ENCODE peak calls at places on chromosomes 16 and 17, in four cellular contexts. E is suprapubic skin, T is tibial artery, F is cardiac muscle cell. Q is an unnamed sample.

GRCh38 chr16:82954224-82954929 is 327.6 kb downstream of the CDH13 start:
- DNase-seq in T (no peak), F (no peak), E (no peak), Q (no peak)

GRCh38 chr17:80861892-80862291 is 129.7 kb upstream of the CHMP6 start:
- DNase-seq in F (peak), E (no peak), T (no peak), Q (no peak)

GRCh38 chr17:54968954-54969400 is 412 bp downstream of the STXBP4 start:
- DNase-seq in F (peak), E (no peak), T (peak), Q (no peak)

GRCh38 chr17:16900288-16900882 is 71.5 kb downstream of the TNFRSF13B start:
- DNase-seq in F (no peak), E (no peak), T (no peak), Q (no peak)

GRCh38 chr17:21511368-21512195 is 135.4 kb downstream of the KCNJ12 start:
- DNase-seq in F (peak), T (peak), E (peak), Q (no peak)

GRCh38 chr16:85181091-85181738 is 68.9 kb upstream of the CIBAR2 start:
- DNase-seq in T (no peak), E (no peak), F (peak), Q (no peak)

GRCh38 chr16:69286941-69287713 is 24.0 kb upstream of the VPS4A start:
- DNase-seq in F (peak), T (peak), E (no peak), Q (peak)

GRCh38 chr17:39632153-39632941 is 4.6 kb upstream of the STARD3 start:
- DNase-seq in E (no peak), F (no peak), T (no peak), Q (no peak)

GRCh38 chr17:12990041-12990808 is 27.6 kb downstream of the ELAC2 start:
- DNase-seq in F (no peak), E (no peak), T (no peak), Q (peak)

GRCh38 chr16:70577256-70577698 is 53.7 kb downstream of the SF3B3 start:
- DNase-seq in E (peak), T (peak), F (no peak), Q (no peak)

GRCh38 chr16:6481894-6482293 is 850.8 kb upstream of the RBFOX1 start:
- DNase-seq in F (no peak), E (no peak), T (no peak), Q (peak)

GRCh38 chr17:29726721-29727252 is 104.1 kb upstream of the CORO6 start:
- DNase-seq in F (no peak), T (no peak), E (no peak), Q (no peak)

GRCh38 chr16:67917140-67917851 is 14.4 kb downstream of the CTRL start:
- DNase-seq in E (no peak), T (no peak), F (no peak), Q (no peak)

GRCh38 chr16:85473909-85474640 is 139.0 kb upstream of the GSE1 start:
- DNase-seq in E (no peak), F (no peak), T (no peak), Q (no peak)

GRCh38 chr16:57106767-57107166 is 14.4 kb downstream of the CPNE2 start:
- DNase-seq in F (no peak), E (no peak), T (no peak), Q (no peak)

GRCh38 chr16:69691980-69692911 is 34.1 kb downstream of the NQO1 start:
- DNase-seq in F (no peak), E (no peak), T (no peak), Q (no peak)

GRCh38 chr17:18248300-18248731 is 10.2 kb downstream of the FLII start:
- DNase-seq in F (peak), T (peak), E (no peak), Q (no peak)

GRCh38 chr16:12406840-12407690 is 396.6 kb downstream of the CPPED1 start:
- DNase-seq in T (no peak), E (no peak), F (no peak), Q (no peak)

GRCh38 chr16:652454-653021 is 3.4 kb downstream of the WDR90 start:
- DNase-seq in T (no peak), F (no peak), E (no peak), Q (no peak)

GRCh38 chr16:30372037-30372712 is 1.9 kb upstream of the TBC1D10B start:
- DNase-seq in E (no peak), T (no peak), F (peak), Q (no peak)

GRCh38 chr17:42163113-42163512 is 8.3 kb upstream of the RAB5C start:
- DNase-seq in F (no peak), T (no peak), E (no peak), Q (no peak)

GRCh38 chr17:7235693-7236665 is 1.7 kb upstream of the DVL2 start:
- DNase-seq in F (no peak), E (no peak), T (no peak), Q (no peak)

GRCh38 chr16:616771-617586 is 13.8 kb upstream of the WFIKKN1 start:
- DNase-seq in T (no peak), F (no peak), E (no peak), Q (peak)

GRCh38 chr17:48799069-48799710 is 17.8 kb downstream of the TTLL6 start:
- DNase-seq in F (no peak), T (no peak), E (peak), Q (no peak)

GRCh38 chr16:17313085-17313611 is 157.6 kb downstream of the XYLT1 start:
- DNase-seq in F (no peak), E (no peak), T (peak), Q (no peak)

GRCh38 chr16:30649725-30650368 is 913 bp upstream of the PRR14 start:
- DNase-seq in T (peak), F (no peak), E (peak), Q (no peak)

GRCh38 chr17:8345951-8346665 is 6.5 kb downstream of the ODF4 start:
- DNase-seq in T (no peak), E (no peak), F (no peak), Q (peak)

DNA sequence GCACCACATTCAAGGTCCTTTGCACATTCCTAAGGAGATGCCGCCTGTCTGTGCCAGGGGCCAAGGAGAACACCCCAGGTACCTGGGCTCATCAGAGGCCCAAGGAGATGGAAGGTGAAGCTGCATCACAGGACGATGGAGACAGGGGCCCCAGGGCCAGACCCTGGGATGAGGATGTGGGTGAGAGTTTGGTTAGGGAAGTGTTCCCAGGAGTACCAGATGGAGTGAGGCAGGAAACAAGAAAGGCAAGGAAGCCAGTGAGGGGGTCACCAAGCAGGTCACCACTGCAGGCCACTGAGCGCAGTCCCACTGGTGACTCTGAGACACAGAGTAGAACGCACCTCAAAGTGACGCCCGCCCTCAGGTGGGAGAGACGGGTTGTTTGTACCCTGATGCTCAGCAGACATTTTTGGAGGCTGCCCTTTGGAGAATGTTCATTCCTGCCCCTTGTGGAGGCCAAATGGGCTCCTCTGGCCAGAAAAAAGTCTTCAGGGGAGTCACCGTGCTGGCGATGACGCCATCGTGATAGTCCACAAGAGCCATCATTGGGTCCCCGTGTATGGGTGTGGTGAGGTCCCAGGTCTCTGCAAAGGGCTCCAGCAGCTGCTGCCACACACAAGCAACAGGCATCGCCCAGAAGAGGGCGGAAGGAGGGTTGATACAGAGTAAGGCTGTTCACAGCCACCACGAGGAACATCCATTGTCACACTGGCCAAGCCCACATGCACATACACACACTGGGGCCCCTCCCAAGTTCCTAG is 57.5 kb downstream of the BEAN1 start:
- DNase-seq in F (no peak), T (no peak), E (peak), Q (no peak)
- TF ChIP-seq CTCF in F (no peak), T (no peak), E (no peak), Q (no peak)

GRCh38 chr17:77480509-77481215 is 339.9 kb downstream of the SEC14L1 start:
- DNase-seq in T (no peak), E (peak), F (no peak), Q (no peak)
- H3K4me3 ChIP-seq in T (no peak), E (no peak), F (no peak), Q (no peak)

GRCh38 chr17:74446551-74447500 is 14.9 kb downstream of the GPRC5C start:
- DNase-seq in E (no peak), T (peak), F (no peak), Q (no peak)
- TF ChIP-seq CTCF in E (no peak), T (peak), F (no peak), Q (no peak)

GRCh38 chr17:73091410-73091769 is 1.1 kb downstream of the SLC39A11 start:
- DNase-seq in T (no peak), E (no peak), F (no peak), Q (no peak)
- H3K4me3 ChIP-seq in T (peak), E (peak), F (no peak), Q (peak)

GRCh38 chr16:22070361-22071351 is 21.7 kb upstream of the VWA3A start:
- DNase-seq in T (peak), F (no peak), E (no peak), Q (peak)

GRCh38 chr16:22063888-22064467 is 28.4 kb upstream of the VWA3A start:
- DNase-seq in F (no peak), T (no peak), E (no peak), Q (no peak)

DNA sequence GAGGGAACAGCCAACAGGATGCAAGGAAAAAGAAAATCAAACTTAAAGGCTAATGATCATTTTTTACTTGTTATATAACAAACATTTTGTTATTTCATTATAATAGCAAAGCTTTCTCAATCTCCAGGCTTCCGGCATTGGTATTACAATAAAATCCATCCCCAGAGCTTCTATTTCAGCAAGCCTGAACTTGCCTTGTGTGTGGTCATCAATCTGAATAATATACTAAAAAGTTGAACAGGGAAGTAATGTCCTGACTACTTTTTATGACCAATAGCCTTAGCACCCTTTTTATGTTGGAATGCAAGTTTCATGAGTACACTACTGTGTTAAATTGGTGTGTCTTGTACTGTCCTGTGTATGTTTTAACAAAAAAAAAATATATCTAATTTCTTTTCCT is 27.1 kb upstream of the VWA3A start:
- DNase-seq in T (no peak), E (no peak), F (no peak), Q (no peak)
- TF ChIP-seq CTCF in T (no peak), E (no peak), F (no peak), Q (no peak)

GRCh38 chr17:10623786-10624338 is 33.2 kb downstream of the MYH3 start:
- DNase-seq in E (no peak), F (no peak), T (no peak), Q (no peak)
- H3K4me3 ChIP-seq in E (no peak), F (no peak), T (no peak), Q (no peak)